ENCODE peak calls at places on chromosomes 11 and 22, in ten cellular contexts. D is NCI-H187 treated with DMSO at 0.1 percent for 48 hours; I is HT-29; O is heart left ventricle; T is Jurkat, Clone E6-1; F is HT1080; R is effector CD4-positive, alpha-beta T cell; L is lower leg skin; B is posterior cingulate gyrus; K is left cardiac atrium. C is an unnamed sample.

GRCh38 chr11:43736502-43737193 is 56.1 kb downstream of the HSD17B12 start:
- DNase-seq in D (no peak), I (no peak), O (no peak), T (peak), F (peak), R (no peak), L (no peak), B (no peak), K (no peak), C (no peak)

GRCh38 chr11:12222099-12222751 is 111.8 kb downstream of the MICAL2 start:
- DNase-seq in D (no peak), I (peak), O (peak), T (no peak), F (no peak), R (no peak), L (no peak), B (no peak), K (peak), C (peak)

GRCh38 chr11:119367661-119368120 is 13.8 kb downstream of the USP2 start:
- DNase-seq in D (no peak), I (peak), O (no peak), T (no peak), F (no peak), R (no peak), L (no peak), B (peak), K (no peak), C (no peak)

GRCh38 chr11:2667940-2668339 is 31.9 kb downstream of the KCNQ1OT1 start:
- DNase-seq in D (no peak), I (no peak), O (no peak), T (no peak), F (no peak), R (no peak), L (peak), B (no peak), K (no peak), C (no peak)

GRCh38 chr22:36358533-36359171 is 29.1 kb downstream of the MYH9 start:
- DNase-seq in D (no peak), I (no peak), O (no peak), T (no peak), F (peak), R (no peak), L (no peak), B (no peak), K (no peak), C (no peak)

GRCh38 chr22:43890901-43891331 is 897 bp downstream of the PNPLA5 start:
- DNase-seq in D (no peak), I (no peak), O (no peak), T (no peak), F (no peak), R (no peak), L (no peak), B (peak), K (no peak), C (no peak)

GRCh38 chr22:46829140-46829891 is 66.9 kb downstream of the TBC1D22A start:
- DNase-seq in D (no peak), I (peak), O (no peak), T (no peak), F (peak), R (no peak), L (no peak), B (no peak), K (no peak), C (no peak)

GRCh38 chr11:59173080-59173963 is 1.4 kb downstream of the DTX4 start:
- DNase-seq in D (no peak), I (peak), O (peak), T (no peak), F (no peak), R (no peak), L (no peak), B (peak), K (peak), C (no peak)

GRCh38 chr11:109933126-109933525 is 160.1 kb upstream of the ZC3H12C start:
- DNase-seq in D (no peak), I (no peak), O (no peak), T (no peak), F (peak), R (no peak), L (no peak), B (no peak), K (no peak), C (no peak)

GRCh38 chr11:26137651-26138050 is 194.3 kb upstream of the ANO3 start:
- DNase-seq in D (no peak), I (no peak), O (no peak), T (no peak), F (no peak), R (no peak), L (no peak), B (no peak), K (no peak), C (no peak)

GRCh38 chr11:66844496-66845142 is 1.4 kb downstream of the RCE1 start:
- DNase-seq in D (no peak), I (no peak), O (no peak), T (no peak), F (no peak), R (no peak), L (no peak), B (peak), K (no peak), C (no peak)

GRCh38 chr11:111960916-111961315 is 23.8 kb downstream of the DIXDC1 start:
- DNase-seq in D (no peak), I (peak), O (no peak), T (no peak), F (no peak), R (no peak), L (peak), B (no peak), K (no peak), C (no peak)

GRCh38 chr11:80987161-80987560 is 1546.3 kb upstream of the TENM4 start:
- DNase-seq in D (no peak), I (no peak), O (no peak), T (no peak), F (no peak), R (no peak), L (no peak), B (no peak), K (no peak), C (no peak)

GRCh38 chr22:27433585-27434190 is 367.9 kb downstream of the MN1 start:
- DNase-seq in D (no peak), I (no peak), O (no peak), T (no peak), F (no peak), R (no peak), L (no peak), B (no peak), K (no peak), C (no peak)

GRCh38 chr11:9506489-9507343 is 45.9 kb downstream of the ZNF143 start:
- DNase-seq in D (peak), I (peak), O (peak), T (peak), F (peak), R (peak), L (peak), B (no peak), K (peak), C (peak)